ENCODE peak calls at places on chromosome 20, in six cellular contexts. Y, H, P, Q, F and O are unnamed samples.

GRCh38 chr20:21505161-21505809 is 8.6 kb downstream of the NKX2-2 start:
- DNase-seq in Y (no peak), H (peak), P (no peak), Q (peak), F (peak), O (no peak)

GRCh38 chr20:50425076-50425475 is 85.1 kb upstream of the PTPN1 start:
- DNase-seq in Y (no peak), H (no peak), P (no peak), Q (no peak), F (peak), O (peak)

GRCh38 chr20:9112541-9113515 is 43.9 kb downstream of the PLCB4 start:
- DNase-seq in Y (no peak), H (no peak), P (no peak), Q (no peak), F (peak), O (peak)

GRCh38 chr20:25274481-25274880 is 26.6 kb downstream of the PYGB start:
- DNase-seq in Y (no peak), H (no peak), P (no peak), Q (no peak), F (no peak), O (no peak)

GRCh38 chr20:32241807-32242206 is 34.1 kb downstream of the POFUT1 start:
- DNase-seq in Y (no peak), H (no peak), P (no peak), Q (no peak), F (no peak), O (no peak)

GRCh38 chr20:18698735-18699380 is 111.0 kb downstream of the DTD1 start:
- DNase-seq in Y (no peak), H (no peak), P (no peak), Q (no peak), F (no peak), O (no peak)

GRCh38 chr20:63466250-63466825 is 6.1 kb downstream of the KCNQ2 start:
- DNase-seq in Y (no peak), H (no peak), P (no peak), Q (no peak), F (no peak), O (no peak)

GRCh38 chr20:50625986-50626677 is 65.2 kb downstream of the RIPOR3 start:
- DNase-seq in Y (peak), H (no peak), P (no peak), Q (no peak), F (peak), O (peak)

GRCh38 chr20:23270427-23270911 is 80.1 kb upstream of the NXT1 start:
- DNase-seq in Y (no peak), H (peak), P (no peak), Q (peak), F (peak), O (peak)

GRCh38 chr20:5797843-5798462 is 47.8 kb downstream of the SHLD1 start:
- DNase-seq in Y (no peak), H (no peak), P (no peak), Q (no peak), F (no peak), O (no peak)

GRCh38 chr20:5720696-5721095 is 29.5 kb upstream of the SHLD1 start:
- DNase-seq in Y (no peak), H (no peak), P (no peak), Q (no peak), F (peak), O (no peak)

GRCh38 chr20:13770141-13770540 is 14.6 kb downstream of the ESF1 start:
- DNase-seq in Y (no peak), H (no peak), P (no peak), Q (no peak), F (no peak), O (no peak)

GRCh38 chr20:13238001-13238653 is 17.1 kb downstream of the ISM1 start:
- DNase-seq in Y (no peak), H (no peak), P (no peak), Q (no peak), F (no peak), O (no peak)

GRCh38 chr20:63692436-63693078 is 3.9 kb upstream of the TNFRSF6B start:
- DNase-seq in Y (no peak), H (peak), P (no peak), Q (no peak), F (peak), O (peak)

GRCh38 chr20:23644159-23644558 is 6.4 kb upstream of the CST3 start:
- DNase-seq in Y (no peak), H (no peak), P (no peak), Q (no peak), F (no peak), O (no peak)

GRCh38 chr20:59948828-59949720 is 8.9 kb downstream of the FAM217B start:
- DNase-seq in Y (peak), H (no peak), P (peak), Q (no peak), F (peak), O (peak)

GRCh38 chr20:17646901-17647301 is 35.1 kb downstream of the RRBP1 start:
- DNase-seq in Y (peak), H (no peak), P (no peak), Q (no peak), F (no peak), O (no peak)

GRCh38 chr20:5774438-5774837 is 24.2 kb downstream of the SHLD1 start:
- DNase-seq in Y (peak), H (no peak), P (no peak), Q (no peak), F (no peak), O (no peak)

GRCh38 chr20:21102691-21103311 is 3.4 kb downstream of the LINC00237 start:
- DNase-seq in Y (peak), H (no peak), P (no peak), Q (no peak), F (no peak), O (no peak)

GRCh38 chr20:63863021-63863797 is 1.9 kb upstream of the TPD52L2 start:
- DNase-seq in Y (no peak), H (no peak), P (no peak), Q (no peak), F (no peak), O (no peak)

GRCh38 chr20:11338506-11339306 is 579.0 kb upstream of the BTBD3 start:
- DNase-seq in Y (no peak), H (no peak), P (no peak), Q (no peak), F (no peak), O (peak)

GRCh38 chr20:43771791-43772190 is 45.0 kb upstream of the GTSF1L start:
- DNase-seq in Y (no peak), H (no peak), P (no peak), Q (no peak), F (no peak), O (no peak)

GRCh38 chr20:1212607-1213396 is 9.5 kb downstream of the C20orf202 start:
- DNase-seq in Y (peak), H (no peak), P (peak), Q (peak), F (peak), O (peak)

GRCh38 chr20:7691647-7692046 is 248.6 kb downstream of the HAO1 start:
- DNase-seq in Y (no peak), H (no peak), P (no peak), Q (no peak), F (no peak), O (no peak)

GRCh38 chr20:2260250-2260649 is 35.6 kb upstream of the TGM3 start:
- DNase-seq in Y (no peak), H (no peak), P (no peak), Q (no peak), F (no peak), O (no peak)